ENCODE peak calls at places on chromosomes 3 and 15, in six cellular contexts. K is posterior vena cava; M is effector memory CD4-positive, alpha-beta T cell; P is lung; E is AG10803; V is NCI-H524. L is an unnamed sample.

GRCh38 chr3:173913985-173914421 is 516.5 kb downstream of the NLGN1 start:
- DNase-seq in P (no peak), K (no peak), V (no peak), M (no peak), E (peak), L (peak)

GRCh38 chr3:127286571-127287140 is 1.2 kb downstream of the PRR20G start:
- DNase-seq in M (no peak), K (no peak), V (no peak), P (no peak), E (peak), L (no peak)

GRCh38 chr3:11455977-11456376 is 183.8 kb downstream of the ATG7 start:
- DNase-seq in P (no peak), M (no peak), E (no peak), K (no peak), V (no peak), L (no peak)

GRCh38 chr3:167814441-167814951 is 79.0 kb downstream of the SERPINI1 start:
- DNase-seq in K (no peak), P (no peak), V (no peak), M (no peak), E (peak), L (no peak)

GRCh38 chr3:141049681-141050080 is 1.5 kb upstream of the SPSB4 start:
- DNase-seq in M (no peak), V (peak), E (no peak), K (no peak), P (peak), L (peak)

GRCh38 chr15:50452927-50453326 is 28.7 kb downstream of the USP8 start:
- DNase-seq in K (no peak), P (no peak), M (no peak), V (no peak), E (peak), L (no peak)

GRCh38 chr3:27715863-27716262 is 6.3 kb downstream of the EOMES start:
- DNase-seq in V (no peak), M (no peak), P (no peak), E (no peak), K (no peak), L (no peak)

GRCh38 chr3:63673111-63673510 is 20.6 kb downstream of the SNTN start:
- DNase-seq in P (no peak), V (no peak), M (no peak), K (no peak), E (no peak), L (no peak)

GRCh38 chr3:32963871-32964270 is 12.4 kb downstream of the CCR4 start:
- DNase-seq in E (no peak), K (peak), V (no peak), M (peak), P (no peak), L (no peak)

GRCh38 chr3:123788706-123789105 is 95.4 kb downstream of the MYLK start:
- DNase-seq in P (no peak), K (no peak), M (no peak), V (no peak), E (no peak), L (no peak)

GRCh38 chr3:119323401-119324107 is 29.4 kb downstream of the ARHGAP31 start:
- DNase-seq in E (no peak), V (no peak), M (peak), K (no peak), P (no peak), L (no peak)

GRCh38 chr3:175651716-175652115 is 792.6 kb downstream of the NAALADL2 start:
- DNase-seq in E (no peak), M (no peak), P (no peak), K (no peak), V (no peak), L (no peak)

GRCh38 chr15:98724017-98724416 is 75.7 kb downstream of the IGF1R start:
- DNase-seq in M (no peak), E (no peak), V (no peak), K (no peak), P (no peak), L (no peak)

GRCh38 chr3:10008588-10009344 is 17.5 kb upstream of the FANCD2 start:
- DNase-seq in M (peak), P (peak), E (peak), K (peak), V (no peak), L (peak)

GRCh38 chr15:67967871-67968423 is 86.2 kb upstream of the PIAS1 start:
- DNase-seq in E (peak), P (peak), V (peak), M (no peak), K (peak), L (peak)

GRCh38 chr3:113245775-113246174 is 34.4 kb downstream of the BOC start:
- DNase-seq in M (no peak), P (no peak), E (peak), V (no peak), K (no peak), L (peak)

GRCh38 chr3:13710251-13710650 is 161.3 kb downstream of the FBLN2 start:
- DNase-seq in V (no peak), K (peak), M (no peak), P (peak), E (no peak), L (no peak)

GRCh38 chr3:105162448-105162847 is 204.3 kb upstream of the ALCAM start:
- DNase-seq in E (no peak), K (no peak), V (no peak), P (no peak), M (no peak), L (no peak)

GRCh38 chr15:89494941-89495637 is 1.3 kb downstream of the RHCG start:
- DNase-seq in E (no peak), V (no peak), K (peak), P (no peak), M (no peak), L (peak)

GRCh38 chr3:46923559-46924350 is 46.2 kb downstream of the PTH1R start:
- DNase-seq in P (no peak), M (peak), V (no peak), K (peak), E (peak), L (peak)

GRCh38 chr3:103613738-103614137 is 1178.9 kb downstream of the ZPLD1 start:
- DNase-seq in K (no peak), E (no peak), V (no peak), P (no peak), M (no peak), L (no peak)

GRCh38 chr3:59877679-59878427 is 828.0 kb upstream of the CFAP20DC start:
- DNase-seq in K (no peak), V (no peak), E (peak), M (no peak), P (no peak), L (no peak)

GRCh38 chr15:79896131-79896633 is 632 bp downstream of the MTHFS start:
- DNase-seq in V (no peak), M (no peak), K (no peak), E (no peak), P (no peak), L (peak)

GRCh38 chr3:151276038-151277027 is 2.0 kb downstream of the P2RY14 start:
- DNase-seq in E (no peak), V (no peak), M (no peak), K (no peak), P (no peak), L (no peak)

GRCh38 chr3:75262661-75263060 is 401.5 kb upstream of the FRG2C start:
- DNase-seq in P (no peak), E (peak), K (no peak), V (no peak), M (no peak), L (no peak)

GRCh38 chr3:125150525-125151436 is 61.8 kb downstream of the SLC12A8 start:
- DNase-seq in K (peak), M (no peak), E (no peak), V (peak), P (peak), L (peak)

GRCh38 chr3:124395584-124396340 is 334.5 kb upstream of the UMPS start:
- DNase-seq in M (no peak), P (no peak), E (no peak), V (peak), K (peak), L (no peak)

GRCh38 chr3:32410367-32411246 is 19.0 kb downstream of the CMTM7 start:
- DNase-seq in V (peak), P (no peak), M (no peak), E (no peak), K (no peak), L (peak)